ENCODE peak calls at places on chromosome 5, in five cellular contexts. Q is ovary, M is esophagus squamous epithelium, G is HCT116, Z is sigmoid colon. T is an unnamed sample.
A peak's percentile ranks its signal among the peaks of the same experiment; 100 is the strongest.

GRCh38 chr5:146541956-146542849 is 26.2 kb upstream of the GPR151 start:
- DNase-seq in Z (peak; percentile 77), M (no peak), G (peak; percentile 49), Q (peak; percentile 33), T (peak; percentile 91)

GRCh38 chr5:171355302-171355724 is 32.3 kb upstream of the NPM1 start:
- DNase-seq in M (no peak), Q (no peak), G (no peak), Z (no peak), T (no peak)

GRCh38 chr5:53368516-53368915 is 111.9 kb upstream of the FST start:
- DNase-seq in Q (no peak), Z (no peak), G (no peak), M (no peak), T (no peak)

GRCh38 chr5:130280528-130281217 is 376.4 kb downstream of the CHSY3 start:
- DNase-seq in G (no peak), M (no peak), Z (no peak), Q (no peak), T (no peak)

GRCh38 chr5:144504929-144505578 is 334.4 kb downstream of the KCTD16 start:
- DNase-seq in M (no peak), Q (no peak), Z (no peak), G (no peak), T (no peak)

GRCh38 chr5:69492391-69493234 is at the start of gene OCLN:
- DNase-seq in M (no peak), G (peak; percentile 81), Q (no peak), Z (no peak), T (no peak)

GRCh38 chr5:57538341-57538955 is 55.8 kb upstream of the ACTBL2 start:
- DNase-seq in Q (no peak), M (no peak), G (no peak), Z (no peak), T (no peak)

GRCh38 chr5:172521338-172521932 is 67.1 kb upstream of the SH3PXD2B start:
- DNase-seq in Q (no peak), Z (no peak), G (no peak), M (no peak), T (no peak)

GRCh38 chr5:38086777-38087176 is 171.6 kb upstream of the EGFLAM start:
- DNase-seq in M (no peak), Z (no peak), Q (no peak), G (no peak), T (no peak)

DNA sequence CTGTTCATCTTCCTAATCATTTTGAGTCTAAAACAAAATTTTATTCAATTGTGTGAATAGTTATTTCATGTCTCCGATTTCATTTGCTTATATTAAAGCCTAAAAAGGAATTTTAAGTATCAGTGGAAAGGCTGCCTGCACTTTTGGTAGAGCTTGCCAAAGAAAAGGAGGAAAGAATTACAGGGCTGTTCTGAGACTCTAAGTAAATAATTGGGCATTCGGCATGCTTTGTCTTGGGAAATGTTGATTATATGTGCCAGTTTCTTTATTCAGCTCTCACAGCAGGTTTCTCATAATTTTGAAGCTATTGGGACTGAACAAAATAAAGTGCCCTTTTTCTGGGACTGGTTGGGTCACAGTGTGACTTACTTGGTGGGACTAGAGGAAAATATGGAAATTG is 122.1 kb downstream of the SNCAIP start:
- DNase-seq in M (no peak), Z (no peak), Q (no peak), G (no peak), T (no peak)
- H3K27ac ChIP-seq in M (no peak overlapping the region), Z (peak overlapping the region; percentile 16), Q (peak overlapping the region; percentile 51), G (no peak overlapping the region), T (no peak overlapping the region)

GRCh38 chr5:143403357-143403606 is 204 bp downstream of the NR3C1 start:
- DNase-seq in G (no peak), Q (no peak), Z (no peak), M (no peak), T (no peak)

GRCh38 chr5:143401253-143401845 is 2.1 kb downstream of the NR3C1 start:
- DNase-seq in Z (no peak), M (no peak), Q (no peak), G (no peak), T (no peak)

GRCh38 chr5:143401846-143402463 is 1.5 kb downstream of the NR3C1 start:
- DNase-seq in Q (no peak), Z (no peak), G (no peak), M (no peak), T (no peak)

GRCh38 chr5:143403607-143404415 is at the start of gene NR3C1:
- DNase-seq in Z (peak; percentile 94), M (peak; percentile 56), G (no peak), Q (peak; percentile 85), T (peak; percentile 84)

DNA sequence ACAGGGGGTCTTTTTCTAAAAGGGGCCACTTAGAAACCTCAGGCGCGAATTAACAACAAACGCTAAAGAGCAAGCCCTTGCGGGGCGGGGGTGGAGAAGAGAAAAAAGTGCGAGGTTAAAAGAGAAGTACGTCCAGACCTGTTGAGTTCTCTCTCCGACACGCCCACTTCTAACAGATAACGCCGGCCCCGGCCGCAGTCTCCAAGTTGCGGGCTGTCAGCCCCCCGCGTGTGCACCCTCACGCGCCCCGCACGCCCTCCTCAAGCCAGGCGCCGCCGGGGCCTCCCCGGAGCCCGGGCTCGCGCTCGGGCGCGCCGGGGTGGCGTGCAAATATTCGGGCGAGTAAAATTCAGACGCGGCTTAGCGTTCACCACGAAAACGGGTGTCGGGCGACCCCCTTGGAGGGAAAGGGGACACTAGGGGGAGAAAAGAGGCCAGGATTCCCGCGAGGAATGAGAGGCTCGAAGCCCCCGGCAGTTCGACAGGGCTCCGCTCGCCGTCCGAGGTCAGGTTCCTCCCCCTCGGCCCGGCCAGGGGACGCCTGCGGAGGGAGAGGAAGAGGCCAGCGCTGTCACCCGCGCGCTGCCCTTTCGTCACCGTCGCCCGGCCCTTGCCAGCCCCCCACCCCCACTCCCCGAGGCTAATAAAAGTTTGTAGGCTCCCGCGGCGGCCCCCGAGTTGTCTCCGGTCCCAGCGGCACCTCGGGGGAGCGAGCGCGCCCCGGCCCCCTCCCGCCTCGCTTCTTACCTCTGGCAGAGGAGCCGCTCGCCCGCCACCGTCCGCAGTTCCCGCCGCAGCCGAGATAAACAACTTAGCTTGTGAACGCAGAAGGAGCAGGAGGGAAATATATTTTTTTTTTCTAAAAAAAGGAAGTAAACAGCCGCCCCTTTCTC is 776 bp downstream of the NR3C1 start:
- DNase-seq in G (no peak), Q (peak; percentile 70), M (peak; percentile 50), Z (peak; percentile 85), T (peak; percentile 71)
- TF ChIP-seq POLR2A in G (no peak), Q (no peak), M (no peak), Z (no peak), T (no peak)

GRCh38 chr5:17719592-17719991 is 85.3 kb downstream of the TAF11L14 start:
- DNase-seq in Q (no peak), G (no peak), Z (no peak), M (no peak), T (no peak)

GRCh38 chr5:17723876-17724275 is 89.6 kb downstream of the TAF11L14 start:
- DNase-seq in G (no peak), Z (no peak), Q (no peak), M (no peak), T (no peak)

GRCh38 chr5:17714186-17714585 is 79.9 kb downstream of the TAF11L14 start:
- DNase-seq in Z (no peak), Q (no peak), G (no peak), M (no peak), T (no peak)

GRCh38 chr5:17720070-17720469 is 85.8 kb downstream of the TAF11L14 start:
- DNase-seq in Q (no peak), Z (no peak), M (no peak), G (no peak), T (no peak)
- H3K27ac ChIP-seq in Q (no peak overlapping the region), Z (no peak overlapping the region), M (no peak overlapping the region), G (no peak overlapping the region), T (no peak overlapping the region)

GRCh38 chr5:149452665-149453617 is 73.8 kb upstream of the IL17B start:
- DNase-seq in G (no peak), M (no peak), Q (peak; percentile 61), Z (peak; percentile 93), T (peak; percentile 49)
- TF ChIP-seq POLR2A in G (no peak), M (no peak), Q (no peak), Z (no peak), T (no peak)

DNA sequence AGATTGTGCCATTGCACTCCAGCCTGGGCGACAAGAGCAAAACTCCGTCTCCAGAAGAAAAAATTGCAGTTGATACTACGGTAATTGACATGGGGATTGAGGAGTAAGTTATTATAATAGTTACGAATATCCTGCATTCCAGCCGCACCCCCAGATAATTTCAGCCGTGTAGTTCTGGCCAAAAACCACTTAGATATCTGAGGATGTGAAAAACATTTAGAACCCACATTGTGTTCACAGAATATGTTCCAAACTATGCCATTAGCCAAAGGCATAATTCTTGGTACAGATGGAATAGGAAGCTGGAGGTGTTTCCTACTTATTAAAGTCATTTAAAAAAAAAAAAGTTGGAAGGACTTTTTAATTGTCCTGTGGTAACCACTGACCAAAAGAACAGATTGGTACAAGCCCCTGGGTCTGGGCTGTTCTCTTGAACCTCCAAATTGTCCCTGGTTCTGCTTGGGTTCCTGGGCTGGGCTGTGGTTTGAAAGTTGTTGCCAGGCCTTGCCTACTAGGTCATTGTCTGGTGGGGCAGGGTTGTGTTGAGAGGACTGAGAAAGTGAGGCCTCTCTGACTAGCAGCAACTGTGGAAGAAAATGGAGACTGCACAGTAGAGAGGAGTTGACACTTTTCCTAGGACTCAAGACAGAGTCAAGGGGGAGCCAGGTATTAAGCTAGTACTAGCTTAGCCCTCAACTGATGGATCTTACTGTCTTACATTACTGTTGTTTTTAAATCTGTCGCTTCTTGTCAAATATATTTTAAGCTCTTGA is 198.8 kb downstream of the NR3C1 start:
- DNase-seq in G (no peak), Z (no peak), Q (no peak), M (no peak), T (no peak)
- H3K27ac ChIP-seq in G (no peak overlapping the region), Z (no peak overlapping the region), Q (no peak overlapping the region), M (peak overlapping the region; percentile 59), T (no peak overlapping the region)

GRCh38 chr5:65718576-65719310 is 3.2 kb downstream of the SGTB start:
- DNase-seq in G (no peak), Z (no peak), M (no peak), Q (no peak), T (no peak)

GRCh38 chr5:65722575-65723424 is 795 bp downstream of the NLN start:
- DNase-seq in M (no peak), G (peak; percentile 19), Z (no peak), Q (no peak), T (peak; percentile 21)

GRCh38 chr5:65727491-65728156 is 5.6 kb downstream of the NLN start:
- DNase-seq in G (no peak), Q (no peak), M (no peak), Z (no peak), T (no peak)

GRCh38 chr5:65721050-65721774 is 697 bp downstream of the SGTB start:
- DNase-seq in Q (peak; percentile 70), G (no peak), Z (peak; percentile 83), M (no peak), T (peak; percentile 53)

DNA sequence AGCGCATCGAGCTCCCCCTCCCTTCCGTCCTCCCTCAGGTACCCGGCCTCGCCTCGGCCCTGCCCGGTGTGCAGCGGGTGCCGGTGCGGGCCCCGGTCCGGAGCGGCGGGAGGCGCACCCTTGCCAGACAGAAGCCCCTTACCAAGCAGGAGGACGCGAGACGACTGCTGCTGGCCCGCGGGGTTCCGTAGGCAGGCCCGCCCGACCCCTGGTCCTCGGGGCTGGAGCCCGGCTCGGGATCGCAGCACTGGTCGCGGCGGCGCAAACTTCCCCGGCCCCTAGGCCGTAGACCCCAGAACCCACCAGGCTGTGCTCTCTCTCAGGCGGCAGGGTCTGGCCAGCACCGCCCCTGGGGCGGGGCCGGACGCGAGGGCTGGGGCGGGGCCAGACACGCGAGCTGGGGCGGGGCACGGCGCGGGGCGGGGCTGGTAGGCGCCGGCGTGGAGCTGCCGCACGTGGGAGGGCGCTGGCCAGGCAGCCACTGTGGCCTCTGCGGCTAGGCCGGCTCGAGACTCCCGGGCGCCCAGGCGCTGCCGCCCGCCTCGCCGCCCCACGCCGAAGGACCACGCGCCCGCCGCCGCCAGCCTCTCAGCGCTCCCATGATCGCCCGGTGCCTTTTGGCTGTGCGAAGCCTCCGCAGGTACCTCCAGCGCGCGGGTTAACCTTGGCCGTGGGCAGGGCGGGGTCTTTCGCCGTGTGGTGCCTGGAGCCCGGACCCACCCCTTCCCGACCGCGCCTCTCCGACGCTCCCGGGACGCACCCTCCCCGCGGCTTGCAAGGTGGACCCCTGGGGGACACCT is at the start of the genes NLN and SGTB:
- DNase-seq in Z (peak; percentile 90), M (peak; percentile 21), Q (peak; percentile 86), G (peak; percentile 37), T (peak; percentile 86)
- TF ChIP-seq POLR2A in Z (no peak), M (no peak), Q (no peak), G (no peak), T (peak; percentile 64)